ENCODE peak calls at places on chromosomes 1 and 21, in five cellular contexts. One of them, this sample, is unnamed.
A peak's percentile ranks its signal among the peaks of the same experiment; 100 is the strongest.

GRCh38 chr1:161730050-161730564 is 8.8 kb downstream of the FCRLB start:
- DNase-seq in IMR-90: peak; percentile 72
- DNase-seq in tibial nerve: no peak
- DNase-seq in testis: no peak
- DNase-seq in body of pancreas: no peak
- DNase-seq in this sample: no peak

GRCh38 chr1:88194542-88194941 is 489.5 kb upstream of the PKN2 start:
- DNase-seq in IMR-90: no peak
- DNase-seq in tibial nerve: no peak
- DNase-seq in testis: no peak
- DNase-seq in body of pancreas: no peak
- DNase-seq in this sample: no peak

GRCh38 chr1:245388687-245389086 is 233.9 kb downstream of the KIF26B start:
- DNase-seq in IMR-90: no peak
- DNase-seq in tibial nerve: no peak
- DNase-seq in testis: no peak
- DNase-seq in body of pancreas: no peak
- DNase-seq in this sample: no peak

GRCh38 chr1:204241050-204241449 is 27.3 kb upstream of the GOLT1A start:
- DNase-seq in IMR-90: peak; percentile 6
- DNase-seq in tibial nerve: no peak
- DNase-seq in testis: no peak
- DNase-seq in body of pancreas: no peak
- DNase-seq in this sample: no peak

GRCh38 chr1:165674599-165674998 is 23.8 kb downstream of the ALDH9A1 start:
- DNase-seq in IMR-90: no peak
- DNase-seq in tibial nerve: no peak
- DNase-seq in testis: no peak
- DNase-seq in body of pancreas: no peak
- DNase-seq in this sample: no peak

GRCh38 chr1:40818264-40818961 is 34.8 kb downstream of the KCNQ4 start:
- DNase-seq in IMR-90: no peak
- DNase-seq in tibial nerve: peak; percentile 8
- DNase-seq in testis: peak; percentile 64
- DNase-seq in body of pancreas: peak; percentile 52
- DNase-seq in this sample: peak; percentile 36

GRCh38 chr1:234611799-234612351 is 1.9 kb upstream of the IRF2BP2 start:
- DNase-seq in IMR-90: no peak
- DNase-seq in tibial nerve: peak; percentile 50
- DNase-seq in testis: no peak
- DNase-seq in body of pancreas: peak; percentile 59
- DNase-seq in this sample: peak; percentile 56

GRCh38 chr21:16241500-16241963 is 511.8 kb downstream of the USP25 start:
- DNase-seq in IMR-90: no peak
- DNase-seq in tibial nerve: no peak
- DNase-seq in testis: no peak
- DNase-seq in body of pancreas: no peak
- DNase-seq in this sample: no peak

GRCh38 chr1:236066828-236067386 is 2.0 kb upstream of the NID1 start:
- DNase-seq in IMR-90: no peak
- DNase-seq in tibial nerve: peak; percentile 55
- DNase-seq in testis: peak; percentile 43
- DNase-seq in body of pancreas: no peak
- DNase-seq in this sample: peak; percentile 46

GRCh38 chr1:94947453-94947852 is 20.5 kb upstream of the CNN3 start:
- DNase-seq in IMR-90: peak; percentile 90
- DNase-seq in tibial nerve: no peak
- DNase-seq in testis: no peak
- DNase-seq in body of pancreas: no peak
- DNase-seq in this sample: no peak

GRCh38 chr1:8603220-8603616 is 214.2 kb downstream of the RERE start:
- DNase-seq in IMR-90: peak; percentile 52
- DNase-seq in tibial nerve: no peak
- DNase-seq in testis: no peak
- DNase-seq in body of pancreas: no peak
- DNase-seq in this sample: peak; percentile 31

GRCh38 chr1:93172778-93173177 is 7.4 kb downstream of the TMED5 start:
- DNase-seq in IMR-90: peak; percentile 2
- DNase-seq in tibial nerve: no peak
- DNase-seq in testis: no peak
- DNase-seq in body of pancreas: no peak
- DNase-seq in this sample: no peak

GRCh38 chr1:197146108-197147095 is at the start of gene ASPM:
- DNase-seq in IMR-90: peak; percentile 93
- DNase-seq in tibial nerve: peak; percentile 91
- DNase-seq in testis: peak; percentile 99
- DNase-seq in body of pancreas: peak; percentile 94
- DNase-seq in this sample: peak; percentile 90
- TF ChIP-seq POLR2A in IMR-90: no peak
- TF ChIP-seq POLR2A in tibial nerve: no peak
- TF ChIP-seq POLR2A in testis: no peak
- TF ChIP-seq POLR2A in body of pancreas: no peak
- TF ChIP-seq POLR2A in this sample: no peak

GRCh38 chr1:6271001-6271400 is 10.1 kb upstream of the GPR153 start:
- DNase-seq in IMR-90: no peak
- DNase-seq in tibial nerve: no peak
- DNase-seq in testis: no peak
- DNase-seq in body of pancreas: no peak
- DNase-seq in this sample: no peak

GRCh38 chr1:6274102-6274501 is 13.2 kb upstream of the GPR153 start:
- DNase-seq in IMR-90: no peak
- DNase-seq in tibial nerve: no peak
- DNase-seq in testis: no peak
- DNase-seq in body of pancreas: no peak
- DNase-seq in this sample: no peak

GRCh38 chr1:6271554-6271953 is 10.7 kb upstream of the GPR153 start:
- DNase-seq in IMR-90: no peak
- DNase-seq in tibial nerve: no peak
- DNase-seq in testis: no peak
- DNase-seq in body of pancreas: no peak
- DNase-seq in this sample: no peak

GRCh38 chr1:6273380-6273891 is 12.5 kb upstream of the GPR153 start:
- DNase-seq in IMR-90: peak; percentile 74
- DNase-seq in tibial nerve: no peak
- DNase-seq in testis: no peak
- DNase-seq in body of pancreas: no peak
- DNase-seq in this sample: peak; percentile 67

GRCh38 chr1:6272476-6273270 is 11.8 kb upstream of the GPR153 start:
- DNase-seq in IMR-90: no peak
- DNase-seq in tibial nerve: no peak
- DNase-seq in testis: no peak
- DNase-seq in body of pancreas: no peak
- DNase-seq in this sample: no peak
- TF ChIP-seq CTCF in IMR-90: no peak
- TF ChIP-seq CTCF in tibial nerve: no peak
- TF ChIP-seq CTCF in testis: no peak
- TF ChIP-seq CTCF in body of pancreas: no peak
- TF ChIP-seq CTCF in this sample: no peak

DNA sequence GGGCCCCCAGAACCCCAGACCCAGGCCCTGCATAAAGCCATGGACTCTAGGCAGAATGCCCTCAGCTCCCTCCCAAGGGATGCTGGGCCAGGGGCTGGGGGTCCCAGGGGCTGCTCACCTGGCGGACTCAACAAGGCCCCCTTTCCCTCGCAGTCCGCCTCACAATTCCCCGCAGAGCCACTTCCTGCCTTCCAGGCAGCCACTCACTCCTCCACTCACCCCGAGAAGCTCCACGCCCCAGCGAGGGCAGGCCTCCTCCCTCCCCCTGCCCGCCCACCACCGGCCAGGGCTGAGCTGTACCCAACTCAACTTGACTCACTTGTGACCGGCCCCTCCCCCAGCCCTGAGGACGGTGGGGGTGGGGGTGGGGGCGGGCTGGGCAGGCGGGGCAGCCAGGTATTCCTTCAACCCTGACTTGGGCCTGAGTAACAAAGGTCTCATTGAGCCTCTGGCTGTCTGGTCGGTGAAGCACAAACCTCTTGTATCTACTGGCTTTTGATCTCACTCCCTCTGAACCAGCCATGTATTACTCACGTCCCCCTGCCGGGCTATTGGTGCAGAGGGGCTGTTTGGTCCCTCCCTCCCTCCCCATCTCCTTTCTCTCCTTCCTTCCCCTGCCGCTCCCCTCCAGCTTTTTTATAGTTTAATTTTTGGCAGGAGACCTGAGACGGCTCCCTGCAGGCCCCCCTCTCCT is 5.9 kb downstream of the BLACAT1 start:
- DNase-seq in IMR-90: peak; percentile 36
- DNase-seq in tibial nerve: no peak
- DNase-seq in testis: peak; percentile 84
- DNase-seq in body of pancreas: peak; percentile 52
- DNase-seq in this sample: no peak
- TF ChIP-seq POLR2A in IMR-90: no peak
- TF ChIP-seq POLR2A in tibial nerve: no peak
- TF ChIP-seq POLR2A in testis: no peak
- TF ChIP-seq POLR2A in body of pancreas: no peak
- TF ChIP-seq POLR2A in this sample: no peak

GRCh38 chr1:231757101-231757404 is 130.5 kb downstream of the DISC1 start:
- DNase-seq in IMR-90: no peak
- DNase-seq in tibial nerve: no peak
- DNase-seq in testis: no peak
- DNase-seq in body of pancreas: no peak
- DNase-seq in this sample: no peak
- TF ChIP-seq CTCF in IMR-90: no peak
- TF ChIP-seq CTCF in tibial nerve: no peak
- TF ChIP-seq CTCF in testis: no peak
- TF ChIP-seq CTCF in body of pancreas: no peak
- TF ChIP-seq CTCF in this sample: peak; percentile 3

GRCh38 chr1:1616045-1616821 is 933 bp downstream of the MIB2 start:
- DNase-seq in IMR-90: peak; percentile 37
- DNase-seq in tibial nerve: no peak
- DNase-seq in testis: no peak
- DNase-seq in body of pancreas: peak; percentile 58
- DNase-seq in this sample: peak; percentile 38

GRCh38 chr1:1616838-1617237 is 1.5 kb downstream of the MIB2 start:
- DNase-seq in IMR-90: no peak
- DNase-seq in tibial nerve: no peak
- DNase-seq in testis: no peak
- DNase-seq in body of pancreas: no peak
- DNase-seq in this sample: no peak

GRCh38 chr1:1614954-1615255 is 395 bp upstream of the MIB2 start:
- DNase-seq in IMR-90: no peak
- DNase-seq in tibial nerve: no peak
- DNase-seq in testis: no peak
- DNase-seq in body of pancreas: no peak
- DNase-seq in this sample: no peak

GRCh38 chr1:1614204-1614953 is 921 bp upstream of the MIB2 start:
- DNase-seq in IMR-90: peak; percentile 88
- DNase-seq in tibial nerve: no peak
- DNase-seq in testis: peak; percentile 68
- DNase-seq in body of pancreas: peak; percentile 57
- DNase-seq in this sample: no peak

GRCh38 chr1:1615256-1616044 is at the start of gene MIB2:
- DNase-seq in IMR-90: peak; percentile 95
- DNase-seq in tibial nerve: peak; percentile 86
- DNase-seq in testis: peak; percentile 96
- DNase-seq in body of pancreas: peak; percentile 96
- DNase-seq in this sample: peak; percentile 96
- TF ChIP-seq POLR2A in IMR-90: peak; percentile 97
- TF ChIP-seq POLR2A in tibial nerve: peak; percentile 81
- TF ChIP-seq POLR2A in testis: peak; percentile 5
- TF ChIP-seq POLR2A in body of pancreas: peak; percentile 67
- TF ChIP-seq POLR2A in this sample: no peak

GRCh38 chr1:15760520-15761211 is 2.1 kb downstream of the FBLIM1 start:
- DNase-seq in IMR-90: peak; percentile 74
- DNase-seq in tibial nerve: no peak
- DNase-seq in testis: peak; percentile 73
- DNase-seq in body of pancreas: no peak
- DNase-seq in this sample: peak; percentile 39

GRCh38 chr1:15758953-15759661 is 512 bp downstream of the FBLIM1 start:
- DNase-seq in IMR-90: no peak
- DNase-seq in tibial nerve: no peak
- DNase-seq in testis: no peak
- DNase-seq in body of pancreas: no peak
- DNase-seq in this sample: no peak

GRCh38 chr1:15762546-15762945 is 4.0 kb downstream of the FBLIM1 start:
- DNase-seq in IMR-90: no peak
- DNase-seq in tibial nerve: no peak
- DNase-seq in testis: no peak
- DNase-seq in body of pancreas: no peak
- DNase-seq in this sample: no peak

GRCh38 chr1:15764269-15764764 is 5.7 kb downstream of the FBLIM1 start:
- DNase-seq in IMR-90: no peak
- DNase-seq in tibial nerve: no peak
- DNase-seq in testis: no peak
- DNase-seq in body of pancreas: peak; percentile 86
- DNase-seq in this sample: no peak

DNA sequence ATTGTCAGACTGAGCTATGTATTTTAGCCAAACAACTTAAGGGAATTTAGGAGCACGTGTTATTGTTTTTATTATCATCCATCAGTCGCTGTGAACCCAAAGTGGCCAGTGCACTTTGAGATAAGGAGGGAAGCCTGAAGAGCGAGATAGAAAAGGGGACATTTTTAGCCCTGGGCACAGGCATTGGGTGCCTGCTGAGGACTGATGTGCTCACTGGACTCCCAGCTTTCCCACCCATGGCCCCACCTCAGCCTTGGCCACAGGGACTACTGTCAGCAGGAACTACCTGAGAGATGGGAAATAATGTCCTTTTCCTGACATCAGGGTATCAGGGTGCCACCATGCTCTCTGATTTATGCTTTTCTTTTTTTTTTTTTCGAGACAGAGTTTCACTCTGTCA is 3.1 kb downstream of the FBLIM1 start:
- DNase-seq in IMR-90: no peak
- DNase-seq in tibial nerve: no peak
- DNase-seq in testis: no peak
- DNase-seq in body of pancreas: no peak
- DNase-seq in this sample: no peak
- TF ChIP-seq CTCF in IMR-90: no peak
- TF ChIP-seq CTCF in tibial nerve: no peak
- TF ChIP-seq CTCF in testis: no peak
- TF ChIP-seq CTCF in body of pancreas: no peak
- TF ChIP-seq CTCF in this sample: no peak

GRCh38 chr1:51235611-51236547 is at the start of gene RNF11:
- DNase-seq in IMR-90: peak; percentile 86
- DNase-seq in tibial nerve: peak; percentile 84
- DNase-seq in testis: peak; percentile 95
- DNase-seq in body of pancreas: peak; percentile 94
- DNase-seq in this sample: peak; percentile 93

GRCh38 chr1:51236548-51237312 is 657 bp downstream of the RNF11 start:
- DNase-seq in IMR-90: peak; percentile 39
- DNase-seq in tibial nerve: peak; percentile 43
- DNase-seq in testis: peak; percentile 60
- DNase-seq in body of pancreas: peak; percentile 50
- DNase-seq in this sample: peak; percentile 41

GRCh38 chr1:51240096-51240495 is 4.0 kb downstream of the RNF11 start:
- DNase-seq in IMR-90: no peak
- DNase-seq in tibial nerve: no peak
- DNase-seq in testis: no peak
- DNase-seq in body of pancreas: no peak
- DNase-seq in this sample: no peak

GRCh38 chr1:51237313-51237700 is 1.2 kb downstream of the RNF11 start:
- DNase-seq in IMR-90: no peak
- DNase-seq in tibial nerve: no peak
- DNase-seq in testis: no peak
- DNase-seq in body of pancreas: no peak
- DNase-seq in this sample: no peak

GRCh38 chr1:51237714-51238403 is 1.8 kb downstream of the RNF11 start:
- DNase-seq in IMR-90: peak; percentile 69
- DNase-seq in tibial nerve: no peak
- DNase-seq in testis: peak; percentile 38
- DNase-seq in body of pancreas: no peak
- DNase-seq in this sample: no peak
- TF ChIP-seq POLR2A in IMR-90: peak; percentile 47
- TF ChIP-seq POLR2A in tibial nerve: no peak
- TF ChIP-seq POLR2A in testis: no peak
- TF ChIP-seq POLR2A in body of pancreas: no peak
- TF ChIP-seq POLR2A in this sample: no peak

GRCh38 chr1:150567717-150568561 is 11.5 kb downstream of the MCL1 start:
- DNase-seq in IMR-90: peak; percentile 98
- DNase-seq in tibial nerve: peak; percentile 94
- DNase-seq in testis: peak; percentile 90
- DNase-seq in body of pancreas: peak; percentile 94
- DNase-seq in this sample: peak; percentile 97
- TF ChIP-seq CTCF in IMR-90: no peak
- TF ChIP-seq CTCF in tibial nerve: no peak
- TF ChIP-seq CTCF in testis: no peak
- TF ChIP-seq CTCF in body of pancreas: no peak
- TF ChIP-seq CTCF in this sample: no peak

This sample was measured in uterus.